ENCODE peak calls at places on chromosomes 12 and 14, in six cellular contexts. U is aorta, X is thoracic aorta, F is PC-3, E is mesendoderm, J is IMR-90. L is an unnamed sample.

GRCh38 chr12:15677696-15678095 is 111.5 kb downstream of the EPS8 start:
- DNase-seq in U (no peak), X (no peak), F (no peak), E (no peak), J (no peak), L (no peak)

GRCh38 chr12:96400631-96401060 is 407 bp upstream of the CDK17 start:
- DNase-seq in U (no peak), X (no peak), F (peak), E (peak), J (peak), L (no peak)

GRCh38 chr12:9319842-9320173 is 111.6 kb upstream of the PZP start:
- DNase-seq in U (no peak), X (no peak), F (no peak), E (no peak), J (no peak), L (no peak)

GRCh38 chr14:105532735-105533141 is 6.4 kb downstream of the TMEM121 start:
- DNase-seq in U (no peak), X (no peak), F (no peak), E (no peak), J (no peak), L (no peak)

GRCh38 chr12:54988402-54989054 is 4.0 kb upstream of the TESPA1 start:
- DNase-seq in U (peak), X (no peak), F (peak), E (no peak), J (peak), L (no peak)

GRCh38 chr12:77062846-77063461 is 2.4 kb downstream of the E2F7 start:
- DNase-seq in U (no peak), X (no peak), F (peak), E (no peak), J (peak), L (no peak)

GRCh38 chr14:55539975-55540374 is 40.0 kb upstream of the KTN1 start:
- DNase-seq in U (no peak), X (no peak), F (no peak), E (no peak), J (no peak), L (no peak)

GRCh38 chr12:31567029-31567428 is 23.9 kb downstream of the DENND5B start:
- DNase-seq in U (no peak), X (no peak), F (no peak), E (no peak), J (no peak), L (no peak)

GRCh38 chr12:77343291-77343690 is 277.9 kb upstream of the E2F7 start:
- DNase-seq in U (no peak), X (no peak), F (peak), E (no peak), J (peak), L (no peak)

GRCh38 chr14:76499399-76499798 is 123.5 kb downstream of the ESRRB start:
- DNase-seq in U (no peak), X (no peak), F (no peak), E (no peak), J (no peak), L (no peak)

GRCh38 chr12:6097384-6097783 is 27.1 kb downstream of the VWF start:
- DNase-seq in U (no peak), X (no peak), F (peak), E (no peak), J (peak), L (no peak)

GRCh38 chr12:90028620-90029051 is 320.0 kb upstream of the ATP2B1 start:
- DNase-seq in U (no peak), X (no peak), F (peak), E (no peak), J (peak), L (no peak)

GRCh38 chr12:96197503-96198272 is 3.5 kb downstream of the ELK3 start:
- DNase-seq in U (no peak), X (no peak), F (peak), E (no peak), J (peak), L (no peak)

GRCh38 chr14:69845787-69846186 is 33.4 kb upstream of the SMOC1 start:
- DNase-seq in U (no peak), X (no peak), F (no peak), E (peak), J (peak), L (no peak)

GRCh38 chr12:50984899-50985298 is 32.6 kb downstream of the HIGD1C start:
- DNase-seq in U (no peak), X (no peak), F (no peak), E (no peak), J (peak), L (no peak)

GRCh38 chr12:5027436-5027835 is 16.2 kb upstream of the KCNA5 start:
- DNase-seq in U (no peak), X (no peak), F (no peak), E (no peak), J (no peak), L (no peak)

GRCh38 chr14:73634333-73634833 is 10.4 kb upstream of the DNAL1 start:
- DNase-seq in U (no peak), X (no peak), F (peak), E (peak), J (no peak), L (no peak)

GRCh38 chr14:99764222-99764706 is 28.9 kb upstream of the EML1 start:
- DNase-seq in U (no peak), X (no peak), F (no peak), E (no peak), J (no peak), L (no peak)

GRCh38 chr12:92518071-92518470 is 184.7 kb upstream of the PLEKHG7 start:
- DNase-seq in U (no peak), X (no peak), F (no peak), E (no peak), J (no peak), L (no peak)

GRCh38 chr14:99415496-99416281 is 65.0 kb downstream of the SETD3 start:
- DNase-seq in U (no peak), X (no peak), F (peak), E (peak), J (peak), L (peak)

GRCh38 chr12:127241056-127241830 is 1025.7 kb upstream of the TMEM132C start:
- DNase-seq in U (no peak), X (no peak), F (peak), E (no peak), J (no peak), L (no peak)

GRCh38 chr12:57868870-57869609 is 22.5 kb upstream of the CTDSP2 start:
- DNase-seq in U (peak), X (no peak), F (no peak), E (no peak), J (no peak), L (no peak)

GRCh38 chr14:51323492-51323891 is 83.4 kb downstream of the TMX1 start:
- DNase-seq in U (no peak), X (no peak), F (no peak), E (no peak), J (no peak), L (no peak)

GRCh38 chr12:32261638-32262037 is 137.7 kb upstream of the FGD4 start:
- DNase-seq in U (no peak), X (no peak), F (no peak), E (peak), J (no peak), L (no peak)

GRCh38 chr14:60695327-60695726 is 28.8 kb downstream of the SIX4 start:
- DNase-seq in U (no peak), X (no peak), F (no peak), E (no peak), J (no peak), L (no peak)

GRCh38 chr12:3869860-3870259 is 3.3 kb downstream of the PARP11 start:
- DNase-seq in U (no peak), X (no peak), F (no peak), E (no peak), J (no peak), L (no peak)

GRCh38 chr12:56635539-56636117 is 5.5 kb upstream of the BAZ2A start:
- DNase-seq in U (no peak), X (no peak), F (no peak), E (peak), J (no peak), L (peak)

GRCh38 chr12:897386-897785 is 52.1 kb downstream of the RAD52 start:
- DNase-seq in U (no peak), X (no peak), F (no peak), E (no peak), J (no peak), L (no peak)

GRCh38 chr14:91810699-91811098 is 56.6 kb downstream of the TC2N start:
- DNase-seq in U (no peak), X (no peak), F (no peak), E (no peak), J (no peak), L (no peak)

GRCh38 chr12:90086281-90086680 is 377.6 kb upstream of the ATP2B1 start:
- DNase-seq in U (no peak), X (no peak), F (peak), E (no peak), J (peak), L (no peak)

GRCh38 chr12:2264622-2265306 is 212.0 kb downstream of the CACNA1C start:
- DNase-seq in U (no peak), X (no peak), F (no peak), E (peak), J (peak), L (no peak)

GRCh38 chr14:55104051-55104954 is 24.7 kb upstream of the LGALS3 start:
- DNase-seq in U (no peak), X (no peak), F (no peak), E (peak), J (no peak), L (no peak)

GRCh38 chr14:61750708-61751474 is 11.3 kb upstream of the SNAPC1 start:
- DNase-seq in U (peak), X (peak), F (peak), E (peak), J (peak), L (peak)

GRCh38 chr12:62466018-62466595 is 519 bp upstream of the MON2 start:
- DNase-seq in U (peak), X (no peak), F (peak), E (peak), J (peak), L (no peak)

GRCh38 chr12:107760207-107760816 is 625 bp downstream of the PRDM4 start:
- DNase-seq in U (peak), X (no peak), F (peak), E (peak), J (peak), L (peak)

GRCh38 chr12:3629082-3629830 is 123.7 kb downstream of the CRACR2A start:
- DNase-seq in U (no peak), X (no peak), F (no peak), E (no peak), J (no peak), L (no peak)

DNA sequence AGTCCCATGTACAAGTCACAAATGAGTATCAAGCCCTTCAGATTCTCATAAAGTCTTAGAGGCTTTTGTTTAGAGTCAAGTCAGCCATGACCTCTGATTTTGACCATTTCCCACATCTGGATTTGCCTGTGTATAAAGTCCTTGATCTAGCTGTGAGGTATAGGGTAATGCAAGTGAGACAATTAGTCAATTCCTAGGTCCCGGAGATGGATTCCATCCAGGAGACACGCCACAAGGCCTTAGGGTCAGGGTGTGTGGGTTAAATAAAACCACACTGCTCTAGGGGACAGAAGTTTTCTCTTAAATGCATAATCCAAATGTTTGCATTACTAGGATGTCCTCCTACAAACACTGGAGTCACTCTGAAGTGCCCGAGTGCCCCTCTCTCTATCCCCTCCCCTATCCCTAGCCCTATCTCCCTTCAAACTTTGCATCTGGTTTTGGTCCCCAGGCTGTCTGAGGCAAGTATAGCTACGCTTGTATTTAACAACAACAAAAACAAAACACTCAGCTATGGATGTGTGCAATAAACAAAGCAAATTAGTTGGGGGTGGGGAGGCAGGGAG is 26.8 kb downstream of the LRIG3 start:
- DNase-seq in U (no peak), X (no peak), F (peak), E (no peak), J (peak), L (no peak)
- H3K27ac ChIP-seq in U (no peak), X (no peak), F (no peak), E (no peak), J (no peak), L (no peak)

GRCh38 chr12:123150804-123151678 is at the start of gene PITPNM2:
- DNase-seq in U (peak), X (no peak), F (peak), E (peak), J (peak), L (peak)
- H3K4me3 ChIP-seq in U (peak), X (peak), F (peak), E (peak), J (peak), L (peak)

DNA sequence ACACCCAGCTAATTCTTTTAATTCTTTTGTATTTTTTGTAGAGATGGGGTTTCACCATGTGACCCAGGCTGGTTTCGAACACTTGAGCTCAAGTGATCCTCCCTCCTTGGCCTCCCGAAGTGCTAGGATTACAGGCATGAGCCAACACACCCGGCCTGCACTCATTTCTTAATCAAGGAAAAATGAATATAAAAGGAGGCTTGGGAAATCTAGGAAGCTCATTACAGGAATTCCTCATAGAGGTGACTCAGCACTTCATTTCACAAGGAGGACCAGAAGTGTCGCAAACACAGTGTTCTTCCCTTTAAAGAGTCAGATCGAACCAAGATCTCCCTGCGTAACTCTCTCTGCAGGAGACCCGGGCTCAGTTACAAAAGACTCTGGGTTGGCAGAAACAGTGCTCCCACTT is 30.3 kb downstream of the NFKBIA start:
- DNase-seq in U (peak), X (no peak), F (peak), E (peak), J (peak), L (no peak)
- H3K27ac ChIP-seq in U (no peak), X (no peak), F (peak), E (peak), J (peak), L (no peak)

GRCh38 chr12:80509781-80510556 is 65.9 kb downstream of the PTPRQ start:
- DNase-seq in U (no peak), X (no peak), F (peak), E (no peak), J (peak), L (no peak)
- H3K4me3 ChIP-seq in U (no peak), X (no peak), F (no peak), E (no peak), J (no peak), L (no peak)

DNA sequence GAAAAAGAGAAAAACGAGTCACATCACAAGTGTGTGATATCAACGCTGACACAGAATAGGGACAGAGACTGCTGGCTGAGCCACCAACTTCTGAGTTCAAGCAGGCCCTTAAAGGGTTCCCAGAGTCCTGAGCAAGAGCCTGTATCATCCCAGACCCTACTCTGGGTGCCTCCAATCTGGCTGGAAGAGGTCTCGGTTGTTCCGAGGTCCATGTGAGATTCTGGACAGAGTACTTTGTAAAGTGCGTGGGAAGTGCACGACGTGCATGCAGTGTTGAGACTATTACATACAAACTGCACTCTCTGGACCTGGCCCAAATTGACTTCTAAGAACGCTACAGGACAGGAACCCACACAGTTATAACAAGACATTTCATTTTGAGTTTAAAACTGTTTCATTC is 40.6 kb downstream of the MOK start:
- DNase-seq in U (no peak), X (no peak), F (no peak), E (no peak), J (no peak), L (no peak)
- H3K27ac ChIP-seq in U (no peak), X (peak), F (peak), E (no peak), J (no peak), L (no peak)

GRCh38 chr12:124687695-124688301 is 120.4 kb upstream of the NCOR2 start:
- DNase-seq in U (peak), X (no peak), F (no peak), E (no peak), J (no peak), L (no peak)
- H3K4me3 ChIP-seq in U (no peak), X (no peak), F (no peak), E (no peak), J (no peak), L (no peak)